ENCODE peak calls at places on chromosomes 13 and 19, in nine cellular contexts. One of them, this sample, is unnamed.

GRCh38 chr13:109874921-109875454 is 88.6 kb upstream of the IRS2 start:
- DNase-seq in frontal cortex: no peak
- DNase-seq in stimulated activated naive CD8-positive, alpha-beta T cell treated with anti-CD3 and anti-CD28 coated beads, Interleukin-15, Interleukin-2, amounts not matched to agents 100 U/mL and 50 U/mL, for 24 hours: no peak
- DNase-seq in stimulated activated CD4-positive, alpha-beta T cell treated with anti-CD3 and anti-CD28 coated beads, TNF-alpha, amount 100 ng/mL, for 48 hours: no peak
- DNase-seq in non-pigmented ciliary epithelial cell: no peak
- DNase-seq in SJSA1: no peak
- DNase-seq in effector memory CD4-positive, alpha-beta T cell: no peak
- DNase-seq in activated CD4-positive, alpha-beta T cell treated with anti-CD3 and anti-CD28 coated beads, Interleukin-2, amount 50 U/mL, for 48 hours: no peak
- DNase-seq in adipocyte: peak; percentile 82
- DNase-seq in this sample: no peak

GRCh38 chr19:58129284-58129683 is 21.3 kb downstream of the ZNF329 start:
- DNase-seq in frontal cortex: no peak
- DNase-seq in stimulated activated naive CD8-positive, alpha-beta T cell treated with anti-CD3 and anti-CD28 coated beads, Interleukin-15, Interleukin-2, amounts not matched to agents 100 U/mL and 50 U/mL, for 24 hours: no peak
- DNase-seq in stimulated activated CD4-positive, alpha-beta T cell treated with anti-CD3 and anti-CD28 coated beads, TNF-alpha, amount 100 ng/mL, for 48 hours: no peak
- DNase-seq in non-pigmented ciliary epithelial cell: no peak
- DNase-seq in SJSA1: no peak
- DNase-seq in effector memory CD4-positive, alpha-beta T cell: no peak
- DNase-seq in activated CD4-positive, alpha-beta T cell treated with anti-CD3 and anti-CD28 coated beads, Interleukin-2, amount 50 U/mL, for 48 hours: no peak
- DNase-seq in adipocyte: no peak
- DNase-seq in this sample: no peak

GRCh38 chr19:53521373-53522202 is 16.4 kb upstream of the ZNF331 start:
- DNase-seq in frontal cortex: no peak
- DNase-seq in stimulated activated naive CD8-positive, alpha-beta T cell treated with anti-CD3 and anti-CD28 coated beads, Interleukin-15, Interleukin-2, amounts not matched to agents 100 U/mL and 50 U/mL, for 24 hours: peak; percentile 15
- DNase-seq in stimulated activated CD4-positive, alpha-beta T cell treated with anti-CD3 and anti-CD28 coated beads, TNF-alpha, amount 100 ng/mL, for 48 hours: no peak
- DNase-seq in non-pigmented ciliary epithelial cell: no peak
- DNase-seq in SJSA1: no peak
- DNase-seq in effector memory CD4-positive, alpha-beta T cell: no peak
- DNase-seq in activated CD4-positive, alpha-beta T cell treated with anti-CD3 and anti-CD28 coated beads, Interleukin-2, amount 50 U/mL, for 48 hours: no peak
- DNase-seq in adipocyte: no peak
- DNase-seq in this sample: peak; percentile 38

GRCh38 chr13:75544681-75545333 is 4.8 kb upstream of the UCHL3 start:
- DNase-seq in frontal cortex: no peak
- DNase-seq in stimulated activated naive CD8-positive, alpha-beta T cell treated with anti-CD3 and anti-CD28 coated beads, Interleukin-15, Interleukin-2, amounts not matched to agents 100 U/mL and 50 U/mL, for 24 hours: no peak
- DNase-seq in stimulated activated CD4-positive, alpha-beta T cell treated with anti-CD3 and anti-CD28 coated beads, TNF-alpha, amount 100 ng/mL, for 48 hours: no peak
- DNase-seq in non-pigmented ciliary epithelial cell: peak; percentile 69
- DNase-seq in SJSA1: no peak
- DNase-seq in effector memory CD4-positive, alpha-beta T cell: no peak
- DNase-seq in activated CD4-positive, alpha-beta T cell treated with anti-CD3 and anti-CD28 coated beads, Interleukin-2, amount 50 U/mL, for 48 hours: no peak
- DNase-seq in adipocyte: peak; percentile 89
- DNase-seq in this sample: no peak

GRCh38 chr13:99058527-99059495 is 80.9 kb upstream of the DOCK9 start:
- DNase-seq in frontal cortex: no peak
- DNase-seq in stimulated activated naive CD8-positive, alpha-beta T cell treated with anti-CD3 and anti-CD28 coated beads, Interleukin-15, Interleukin-2, amounts not matched to agents 100 U/mL and 50 U/mL, for 24 hours: no peak
- DNase-seq in stimulated activated CD4-positive, alpha-beta T cell treated with anti-CD3 and anti-CD28 coated beads, TNF-alpha, amount 100 ng/mL, for 48 hours: no peak
- DNase-seq in non-pigmented ciliary epithelial cell: no peak
- DNase-seq in SJSA1: no peak
- DNase-seq in effector memory CD4-positive, alpha-beta T cell: no peak
- DNase-seq in activated CD4-positive, alpha-beta T cell treated with anti-CD3 and anti-CD28 coated beads, Interleukin-2, amount 50 U/mL, for 48 hours: no peak
- DNase-seq in adipocyte: no peak
- DNase-seq in this sample: no peak

GRCh38 chr19:1455336-1456120 is 5.6 kb downstream of the APC2 start:
- DNase-seq in frontal cortex: peak; percentile 81
- DNase-seq in stimulated activated naive CD8-positive, alpha-beta T cell treated with anti-CD3 and anti-CD28 coated beads, Interleukin-15, Interleukin-2, amounts not matched to agents 100 U/mL and 50 U/mL, for 24 hours: peak; percentile 71
- DNase-seq in stimulated activated CD4-positive, alpha-beta T cell treated with anti-CD3 and anti-CD28 coated beads, TNF-alpha, amount 100 ng/mL, for 48 hours: no peak
- DNase-seq in non-pigmented ciliary epithelial cell: no peak
- DNase-seq in SJSA1: peak; percentile 52
- DNase-seq in effector memory CD4-positive, alpha-beta T cell: peak; percentile 29
- DNase-seq in activated CD4-positive, alpha-beta T cell treated with anti-CD3 and anti-CD28 coated beads, Interleukin-2, amount 50 U/mL, for 48 hours: peak; percentile 75
- DNase-seq in adipocyte: peak; percentile 63
- DNase-seq in this sample: peak; percentile 73

GRCh38 chr19:4678881-4679379 is 8.8 kb upstream of the MYDGF start:
- DNase-seq in frontal cortex: no peak
- DNase-seq in stimulated activated naive CD8-positive, alpha-beta T cell treated with anti-CD3 and anti-CD28 coated beads, Interleukin-15, Interleukin-2, amounts not matched to agents 100 U/mL and 50 U/mL, for 24 hours: peak; percentile 27
- DNase-seq in stimulated activated CD4-positive, alpha-beta T cell treated with anti-CD3 and anti-CD28 coated beads, TNF-alpha, amount 100 ng/mL, for 48 hours: no peak
- DNase-seq in non-pigmented ciliary epithelial cell: no peak
- DNase-seq in SJSA1: no peak
- DNase-seq in effector memory CD4-positive, alpha-beta T cell: no peak
- DNase-seq in activated CD4-positive, alpha-beta T cell treated with anti-CD3 and anti-CD28 coated beads, Interleukin-2, amount 50 U/mL, for 48 hours: peak; percentile 13
- DNase-seq in adipocyte: no peak
- DNase-seq in this sample: peak; percentile 32

GRCh38 chr13:36038785-36039415 is 92.3 kb downstream of the DCLK1 start:
- DNase-seq in frontal cortex: no peak
- DNase-seq in stimulated activated naive CD8-positive, alpha-beta T cell treated with anti-CD3 and anti-CD28 coated beads, Interleukin-15, Interleukin-2, amounts not matched to agents 100 U/mL and 50 U/mL, for 24 hours: no peak
- DNase-seq in stimulated activated CD4-positive, alpha-beta T cell treated with anti-CD3 and anti-CD28 coated beads, TNF-alpha, amount 100 ng/mL, for 48 hours: no peak
- DNase-seq in non-pigmented ciliary epithelial cell: no peak
- DNase-seq in SJSA1: no peak
- DNase-seq in effector memory CD4-positive, alpha-beta T cell: no peak
- DNase-seq in activated CD4-positive, alpha-beta T cell treated with anti-CD3 and anti-CD28 coated beads, Interleukin-2, amount 50 U/mL, for 48 hours: no peak
- DNase-seq in adipocyte: peak; percentile 18
- DNase-seq in this sample: no peak

GRCh38 chr19:1783354-1783753 is 28.7 kb downstream of the ATP8B3 start:
- DNase-seq in frontal cortex: no peak
- DNase-seq in stimulated activated naive CD8-positive, alpha-beta T cell treated with anti-CD3 and anti-CD28 coated beads, Interleukin-15, Interleukin-2, amounts not matched to agents 100 U/mL and 50 U/mL, for 24 hours: no peak
- DNase-seq in stimulated activated CD4-positive, alpha-beta T cell treated with anti-CD3 and anti-CD28 coated beads, TNF-alpha, amount 100 ng/mL, for 48 hours: no peak
- DNase-seq in non-pigmented ciliary epithelial cell: no peak
- DNase-seq in SJSA1: no peak
- DNase-seq in effector memory CD4-positive, alpha-beta T cell: no peak
- DNase-seq in activated CD4-positive, alpha-beta T cell treated with anti-CD3 and anti-CD28 coated beads, Interleukin-2, amount 50 U/mL, for 48 hours: no peak
- DNase-seq in adipocyte: no peak
- DNase-seq in this sample: no peak

GRCh38 chr13:47287291-47287751 is 390.5 kb upstream of the HTR2A start:
- DNase-seq in frontal cortex: no peak
- DNase-seq in stimulated activated naive CD8-positive, alpha-beta T cell treated with anti-CD3 and anti-CD28 coated beads, Interleukin-15, Interleukin-2, amounts not matched to agents 100 U/mL and 50 U/mL, for 24 hours: no peak
- DNase-seq in stimulated activated CD4-positive, alpha-beta T cell treated with anti-CD3 and anti-CD28 coated beads, TNF-alpha, amount 100 ng/mL, for 48 hours: no peak
- DNase-seq in non-pigmented ciliary epithelial cell: peak; percentile 50
- DNase-seq in SJSA1: no peak
- DNase-seq in effector memory CD4-positive, alpha-beta T cell: no peak
- DNase-seq in activated CD4-positive, alpha-beta T cell treated with anti-CD3 and anti-CD28 coated beads, Interleukin-2, amount 50 U/mL, for 48 hours: no peak
- DNase-seq in adipocyte: peak; percentile 14
- DNase-seq in this sample: no peak

GRCh38 chr13:94272038-94272437 is 207.4 kb downstream of the DCT start:
- DNase-seq in frontal cortex: no peak
- DNase-seq in stimulated activated naive CD8-positive, alpha-beta T cell treated with anti-CD3 and anti-CD28 coated beads, Interleukin-15, Interleukin-2, amounts not matched to agents 100 U/mL and 50 U/mL, for 24 hours: no peak
- DNase-seq in stimulated activated CD4-positive, alpha-beta T cell treated with anti-CD3 and anti-CD28 coated beads, TNF-alpha, amount 100 ng/mL, for 48 hours: no peak
- DNase-seq in non-pigmented ciliary epithelial cell: no peak
- DNase-seq in SJSA1: no peak
- DNase-seq in effector memory CD4-positive, alpha-beta T cell: no peak
- DNase-seq in activated CD4-positive, alpha-beta T cell treated with anti-CD3 and anti-CD28 coated beads, Interleukin-2, amount 50 U/mL, for 48 hours: no peak
- DNase-seq in adipocyte: no peak
- DNase-seq in this sample: no peak

GRCh38 chr13:112828756-112829155 is 138.9 kb downstream of the ATP11A start:
- DNase-seq in frontal cortex: no peak
- DNase-seq in stimulated activated naive CD8-positive, alpha-beta T cell treated with anti-CD3 and anti-CD28 coated beads, Interleukin-15, Interleukin-2, amounts not matched to agents 100 U/mL and 50 U/mL, for 24 hours: no peak
- DNase-seq in stimulated activated CD4-positive, alpha-beta T cell treated with anti-CD3 and anti-CD28 coated beads, TNF-alpha, amount 100 ng/mL, for 48 hours: no peak
- DNase-seq in non-pigmented ciliary epithelial cell: no peak
- DNase-seq in SJSA1: no peak
- DNase-seq in effector memory CD4-positive, alpha-beta T cell: no peak
- DNase-seq in activated CD4-positive, alpha-beta T cell treated with anti-CD3 and anti-CD28 coated beads, Interleukin-2, amount 50 U/mL, for 48 hours: no peak
- DNase-seq in adipocyte: no peak
- DNase-seq in this sample: no peak

GRCh38 chr13:48806522-48806921 is 152.8 kb downstream of the CYSLTR2 start:
- DNase-seq in frontal cortex: no peak
- DNase-seq in stimulated activated naive CD8-positive, alpha-beta T cell treated with anti-CD3 and anti-CD28 coated beads, Interleukin-15, Interleukin-2, amounts not matched to agents 100 U/mL and 50 U/mL, for 24 hours: no peak
- DNase-seq in stimulated activated CD4-positive, alpha-beta T cell treated with anti-CD3 and anti-CD28 coated beads, TNF-alpha, amount 100 ng/mL, for 48 hours: no peak
- DNase-seq in non-pigmented ciliary epithelial cell: no peak
- DNase-seq in SJSA1: no peak
- DNase-seq in effector memory CD4-positive, alpha-beta T cell: no peak
- DNase-seq in activated CD4-positive, alpha-beta T cell treated with anti-CD3 and anti-CD28 coated beads, Interleukin-2, amount 50 U/mL, for 48 hours: no peak
- DNase-seq in adipocyte: no peak
- DNase-seq in this sample: no peak

GRCh38 chr13:79108914-79109643 is 297.0 kb downstream of the RBM26 start:
- DNase-seq in frontal cortex: no peak
- DNase-seq in stimulated activated naive CD8-positive, alpha-beta T cell treated with anti-CD3 and anti-CD28 coated beads, Interleukin-15, Interleukin-2, amounts not matched to agents 100 U/mL and 50 U/mL, for 24 hours: no peak
- DNase-seq in stimulated activated CD4-positive, alpha-beta T cell treated with anti-CD3 and anti-CD28 coated beads, TNF-alpha, amount 100 ng/mL, for 48 hours: no peak
- DNase-seq in non-pigmented ciliary epithelial cell: no peak
- DNase-seq in SJSA1: no peak
- DNase-seq in effector memory CD4-positive, alpha-beta T cell: no peak
- DNase-seq in activated CD4-positive, alpha-beta T cell treated with anti-CD3 and anti-CD28 coated beads, Interleukin-2, amount 50 U/mL, for 48 hours: no peak
- DNase-seq in adipocyte: no peak
- DNase-seq in this sample: no peak

GRCh38 chr19:3821156-3821555 is 35.0 kb upstream of the MATK start:
- DNase-seq in frontal cortex: no peak
- DNase-seq in stimulated activated naive CD8-positive, alpha-beta T cell treated with anti-CD3 and anti-CD28 coated beads, Interleukin-15, Interleukin-2, amounts not matched to agents 100 U/mL and 50 U/mL, for 24 hours: no peak
- DNase-seq in stimulated activated CD4-positive, alpha-beta T cell treated with anti-CD3 and anti-CD28 coated beads, TNF-alpha, amount 100 ng/mL, for 48 hours: no peak
- DNase-seq in non-pigmented ciliary epithelial cell: no peak
- DNase-seq in SJSA1: no peak
- DNase-seq in effector memory CD4-positive, alpha-beta T cell: no peak
- DNase-seq in activated CD4-positive, alpha-beta T cell treated with anti-CD3 and anti-CD28 coated beads, Interleukin-2, amount 50 U/mL, for 48 hours: no peak
- DNase-seq in adipocyte: no peak
- DNase-seq in this sample: no peak

GRCh38 chr19:35986664-35987570 is 8.1 kb upstream of the SDHAF1 start:
- DNase-seq in frontal cortex: peak; percentile 59
- DNase-seq in stimulated activated naive CD8-positive, alpha-beta T cell treated with anti-CD3 and anti-CD28 coated beads, Interleukin-15, Interleukin-2, amounts not matched to agents 100 U/mL and 50 U/mL, for 24 hours: peak; percentile 42
- DNase-seq in stimulated activated CD4-positive, alpha-beta T cell treated with anti-CD3 and anti-CD28 coated beads, TNF-alpha, amount 100 ng/mL, for 48 hours: no peak
- DNase-seq in non-pigmented ciliary epithelial cell: no peak
- DNase-seq in SJSA1: no peak
- DNase-seq in effector memory CD4-positive, alpha-beta T cell: no peak
- DNase-seq in activated CD4-positive, alpha-beta T cell treated with anti-CD3 and anti-CD28 coated beads, Interleukin-2, amount 50 U/mL, for 48 hours: peak; percentile 49
- DNase-seq in adipocyte: peak; percentile 45
- DNase-seq in this sample: peak; percentile 38

GRCh38 chr19:34957830-34958751 is 5.9 kb downstream of the ZNF792 start:
- DNase-seq in frontal cortex: no peak
- DNase-seq in stimulated activated naive CD8-positive, alpha-beta T cell treated with anti-CD3 and anti-CD28 coated beads, Interleukin-15, Interleukin-2, amounts not matched to agents 100 U/mL and 50 U/mL, for 24 hours: no peak
- DNase-seq in stimulated activated CD4-positive, alpha-beta T cell treated with anti-CD3 and anti-CD28 coated beads, TNF-alpha, amount 100 ng/mL, for 48 hours: no peak
- DNase-seq in non-pigmented ciliary epithelial cell: no peak
- DNase-seq in SJSA1: no peak
- DNase-seq in effector memory CD4-positive, alpha-beta T cell: no peak
- DNase-seq in activated CD4-positive, alpha-beta T cell treated with anti-CD3 and anti-CD28 coated beads, Interleukin-2, amount 50 U/mL, for 48 hours: no peak
- DNase-seq in adipocyte: no peak
- DNase-seq in this sample: no peak

GRCh38 chr19:41870401-41870873 is 6.6 kb upstream of the CD79A start:
- DNase-seq in frontal cortex: no peak
- DNase-seq in stimulated activated naive CD8-positive, alpha-beta T cell treated with anti-CD3 and anti-CD28 coated beads, Interleukin-15, Interleukin-2, amounts not matched to agents 100 U/mL and 50 U/mL, for 24 hours: peak; percentile 24
- DNase-seq in stimulated activated CD4-positive, alpha-beta T cell treated with anti-CD3 and anti-CD28 coated beads, TNF-alpha, amount 100 ng/mL, for 48 hours: no peak
- DNase-seq in non-pigmented ciliary epithelial cell: no peak
- DNase-seq in SJSA1: no peak
- DNase-seq in effector memory CD4-positive, alpha-beta T cell: no peak
- DNase-seq in activated CD4-positive, alpha-beta T cell treated with anti-CD3 and anti-CD28 coated beads, Interleukin-2, amount 50 U/mL, for 48 hours: no peak
- DNase-seq in adipocyte: peak; percentile 19
- DNase-seq in this sample: no peak

GRCh38 chr13:23741879-23742510 is 147.2 kb downstream of the MIPEP start:
- DNase-seq in frontal cortex: no peak
- DNase-seq in stimulated activated naive CD8-positive, alpha-beta T cell treated with anti-CD3 and anti-CD28 coated beads, Interleukin-15, Interleukin-2, amounts not matched to agents 100 U/mL and 50 U/mL, for 24 hours: peak; percentile 21
- DNase-seq in stimulated activated CD4-positive, alpha-beta T cell treated with anti-CD3 and anti-CD28 coated beads, TNF-alpha, amount 100 ng/mL, for 48 hours: no peak
- DNase-seq in non-pigmented ciliary epithelial cell: no peak
- DNase-seq in SJSA1: no peak
- DNase-seq in effector memory CD4-positive, alpha-beta T cell: no peak
- DNase-seq in activated CD4-positive, alpha-beta T cell treated with anti-CD3 and anti-CD28 coated beads, Interleukin-2, amount 50 U/mL, for 48 hours: no peak
- DNase-seq in adipocyte: no peak
- DNase-seq in this sample: no peak

GRCh38 chr19:14843587-14843986 is 5.1 kb downstream of the OR7A10 start:
- DNase-seq in frontal cortex: no peak
- DNase-seq in stimulated activated naive CD8-positive, alpha-beta T cell treated with anti-CD3 and anti-CD28 coated beads, Interleukin-15, Interleukin-2, amounts not matched to agents 100 U/mL and 50 U/mL, for 24 hours: no peak
- DNase-seq in stimulated activated CD4-positive, alpha-beta T cell treated with anti-CD3 and anti-CD28 coated beads, TNF-alpha, amount 100 ng/mL, for 48 hours: no peak
- DNase-seq in non-pigmented ciliary epithelial cell: no peak
- DNase-seq in SJSA1: no peak
- DNase-seq in effector memory CD4-positive, alpha-beta T cell: no peak
- DNase-seq in activated CD4-positive, alpha-beta T cell treated with anti-CD3 and anti-CD28 coated beads, Interleukin-2, amount 50 U/mL, for 48 hours: no peak
- DNase-seq in adipocyte: no peak
- DNase-seq in this sample: no peak

GRCh38 chr13:41458939-41459753 is 1.8 kb downstream of the RGCC start:
- DNase-seq in frontal cortex: peak; percentile 37
- DNase-seq in stimulated activated naive CD8-positive, alpha-beta T cell treated with anti-CD3 and anti-CD28 coated beads, Interleukin-15, Interleukin-2, amounts not matched to agents 100 U/mL and 50 U/mL, for 24 hours: peak; percentile 77
- DNase-seq in stimulated activated CD4-positive, alpha-beta T cell treated with anti-CD3 and anti-CD28 coated beads, TNF-alpha, amount 100 ng/mL, for 48 hours: no peak
- DNase-seq in non-pigmented ciliary epithelial cell: no peak
- DNase-seq in SJSA1: no peak
- DNase-seq in effector memory CD4-positive, alpha-beta T cell: no peak
- DNase-seq in activated CD4-positive, alpha-beta T cell treated with anti-CD3 and anti-CD28 coated beads, Interleukin-2, amount 50 U/mL, for 48 hours: peak; percentile 75
- DNase-seq in adipocyte: peak; percentile 57
- DNase-seq in this sample: peak; percentile 81

GRCh38 chr13:106104281-106104901 is 431.1 kb downstream of the EFNB2 start:
- DNase-seq in frontal cortex: no peak
- DNase-seq in stimulated activated naive CD8-positive, alpha-beta T cell treated with anti-CD3 and anti-CD28 coated beads, Interleukin-15, Interleukin-2, amounts not matched to agents 100 U/mL and 50 U/mL, for 24 hours: no peak
- DNase-seq in stimulated activated CD4-positive, alpha-beta T cell treated with anti-CD3 and anti-CD28 coated beads, TNF-alpha, amount 100 ng/mL, for 48 hours: no peak
- DNase-seq in non-pigmented ciliary epithelial cell: peak; percentile 76
- DNase-seq in SJSA1: peak; percentile 98
- DNase-seq in effector memory CD4-positive, alpha-beta T cell: no peak
- DNase-seq in activated CD4-positive, alpha-beta T cell treated with anti-CD3 and anti-CD28 coated beads, Interleukin-2, amount 50 U/mL, for 48 hours: no peak
- DNase-seq in adipocyte: peak; percentile 71
- DNase-seq in this sample: no peak

GRCh38 chr13:51451134-51451466 is 1.7 kb downstream of the INTS6 start:
- DNase-seq in frontal cortex: no peak
- DNase-seq in stimulated activated naive CD8-positive, alpha-beta T cell treated with anti-CD3 and anti-CD28 coated beads, Interleukin-15, Interleukin-2, amounts not matched to agents 100 U/mL and 50 U/mL, for 24 hours: no peak
- DNase-seq in stimulated activated CD4-positive, alpha-beta T cell treated with anti-CD3 and anti-CD28 coated beads, TNF-alpha, amount 100 ng/mL, for 48 hours: no peak
- DNase-seq in non-pigmented ciliary epithelial cell: no peak
- DNase-seq in SJSA1: no peak
- DNase-seq in effector memory CD4-positive, alpha-beta T cell: no peak
- DNase-seq in activated CD4-positive, alpha-beta T cell treated with anti-CD3 and anti-CD28 coated beads, Interleukin-2, amount 50 U/mL, for 48 hours: no peak
- DNase-seq in adipocyte: peak; percentile 31
- DNase-seq in this sample: no peak

GRCh38 chr13:78913656-78914055 is 254.7 kb upstream of the OBI1 start:
- DNase-seq in frontal cortex: no peak
- DNase-seq in stimulated activated naive CD8-positive, alpha-beta T cell treated with anti-CD3 and anti-CD28 coated beads, Interleukin-15, Interleukin-2, amounts not matched to agents 100 U/mL and 50 U/mL, for 24 hours: no peak
- DNase-seq in stimulated activated CD4-positive, alpha-beta T cell treated with anti-CD3 and anti-CD28 coated beads, TNF-alpha, amount 100 ng/mL, for 48 hours: no peak
- DNase-seq in non-pigmented ciliary epithelial cell: no peak
- DNase-seq in SJSA1: no peak
- DNase-seq in effector memory CD4-positive, alpha-beta T cell: no peak
- DNase-seq in activated CD4-positive, alpha-beta T cell treated with anti-CD3 and anti-CD28 coated beads, Interleukin-2, amount 50 U/mL, for 48 hours: no peak
- DNase-seq in adipocyte: no peak
- DNase-seq in this sample: no peak

GRCh38 chr13:33799950-33800592 is 17.9 kb upstream of the RFC3 start:
- DNase-seq in frontal cortex: peak; percentile 30
- DNase-seq in stimulated activated naive CD8-positive, alpha-beta T cell treated with anti-CD3 and anti-CD28 coated beads, Interleukin-15, Interleukin-2, amounts not matched to agents 100 U/mL and 50 U/mL, for 24 hours: no peak
- DNase-seq in stimulated activated CD4-positive, alpha-beta T cell treated with anti-CD3 and anti-CD28 coated beads, TNF-alpha, amount 100 ng/mL, for 48 hours: no peak
- DNase-seq in non-pigmented ciliary epithelial cell: no peak
- DNase-seq in SJSA1: no peak
- DNase-seq in effector memory CD4-positive, alpha-beta T cell: no peak
- DNase-seq in activated CD4-positive, alpha-beta T cell treated with anti-CD3 and anti-CD28 coated beads, Interleukin-2, amount 50 U/mL, for 48 hours: no peak
- DNase-seq in adipocyte: peak; percentile 74
- DNase-seq in this sample: no peak

GRCh38 chr13:99655351-99656091 is 154.2 kb downstream of the TM9SF2 start:
- DNase-seq in frontal cortex: no peak
- DNase-seq in stimulated activated naive CD8-positive, alpha-beta T cell treated with anti-CD3 and anti-CD28 coated beads, Interleukin-15, Interleukin-2, amounts not matched to agents 100 U/mL and 50 U/mL, for 24 hours: peak; percentile 39
- DNase-seq in stimulated activated CD4-positive, alpha-beta T cell treated with anti-CD3 and anti-CD28 coated beads, TNF-alpha, amount 100 ng/mL, for 48 hours: no peak
- DNase-seq in non-pigmented ciliary epithelial cell: no peak
- DNase-seq in SJSA1: peak; percentile 53
- DNase-seq in effector memory CD4-positive, alpha-beta T cell: peak; percentile 15
- DNase-seq in activated CD4-positive, alpha-beta T cell treated with anti-CD3 and anti-CD28 coated beads, Interleukin-2, amount 50 U/mL, for 48 hours: peak; percentile 49
- DNase-seq in adipocyte: no peak
- DNase-seq in this sample: no peak

GRCh38 chr19:28905996-28906395 is 307.0 kb downstream of the UQCRFS1 start:
- DNase-seq in frontal cortex: no peak
- DNase-seq in stimulated activated naive CD8-positive, alpha-beta T cell treated with anti-CD3 and anti-CD28 coated beads, Interleukin-15, Interleukin-2, amounts not matched to agents 100 U/mL and 50 U/mL, for 24 hours: no peak
- DNase-seq in stimulated activated CD4-positive, alpha-beta T cell treated with anti-CD3 and anti-CD28 coated beads, TNF-alpha, amount 100 ng/mL, for 48 hours: no peak
- DNase-seq in non-pigmented ciliary epithelial cell: no peak
- DNase-seq in SJSA1: no peak
- DNase-seq in effector memory CD4-positive, alpha-beta T cell: no peak
- DNase-seq in activated CD4-positive, alpha-beta T cell treated with anti-CD3 and anti-CD28 coated beads, Interleukin-2, amount 50 U/mL, for 48 hours: no peak
- DNase-seq in adipocyte: peak; percentile 18
- DNase-seq in this sample: no peak

GRCh38 chr13:36758345-36758744 is 60.7 kb upstream of the RFXAP start:
- DNase-seq in frontal cortex: no peak
- DNase-seq in stimulated activated naive CD8-positive, alpha-beta T cell treated with anti-CD3 and anti-CD28 coated beads, Interleukin-15, Interleukin-2, amounts not matched to agents 100 U/mL and 50 U/mL, for 24 hours: no peak
- DNase-seq in stimulated activated CD4-positive, alpha-beta T cell treated with anti-CD3 and anti-CD28 coated beads, TNF-alpha, amount 100 ng/mL, for 48 hours: no peak
- DNase-seq in non-pigmented ciliary epithelial cell: no peak
- DNase-seq in SJSA1: no peak
- DNase-seq in effector memory CD4-positive, alpha-beta T cell: no peak
- DNase-seq in activated CD4-positive, alpha-beta T cell treated with anti-CD3 and anti-CD28 coated beads, Interleukin-2, amount 50 U/mL, for 48 hours: no peak
- DNase-seq in adipocyte: no peak
- DNase-seq in this sample: no peak

GRCh38 chr13:99307247-99307646 is at the start of gene GPR183:
- DNase-seq in frontal cortex: no peak
- DNase-seq in stimulated activated naive CD8-positive, alpha-beta T cell treated with anti-CD3 and anti-CD28 coated beads, Interleukin-15, Interleukin-2, amounts not matched to agents 100 U/mL and 50 U/mL, for 24 hours: no peak
- DNase-seq in stimulated activated CD4-positive, alpha-beta T cell treated with anti-CD3 and anti-CD28 coated beads, TNF-alpha, amount 100 ng/mL, for 48 hours: no peak
- DNase-seq in non-pigmented ciliary epithelial cell: no peak
- DNase-seq in SJSA1: peak; percentile 91
- DNase-seq in effector memory CD4-positive, alpha-beta T cell: no peak
- DNase-seq in activated CD4-positive, alpha-beta T cell treated with anti-CD3 and anti-CD28 coated beads, Interleukin-2, amount 50 U/mL, for 48 hours: no peak
- DNase-seq in adipocyte: peak; percentile 35
- DNase-seq in this sample: no peak

GRCh38 chr13:42836930-42837329 is 55.5 kb downstream of the FAM216B start:
- DNase-seq in frontal cortex: no peak
- DNase-seq in stimulated activated naive CD8-positive, alpha-beta T cell treated with anti-CD3 and anti-CD28 coated beads, Interleukin-15, Interleukin-2, amounts not matched to agents 100 U/mL and 50 U/mL, for 24 hours: no peak
- DNase-seq in stimulated activated CD4-positive, alpha-beta T cell treated with anti-CD3 and anti-CD28 coated beads, TNF-alpha, amount 100 ng/mL, for 48 hours: no peak
- DNase-seq in non-pigmented ciliary epithelial cell: peak; percentile 38
- DNase-seq in SJSA1: no peak
- DNase-seq in effector memory CD4-positive, alpha-beta T cell: no peak
- DNase-seq in activated CD4-positive, alpha-beta T cell treated with anti-CD3 and anti-CD28 coated beads, Interleukin-2, amount 50 U/mL, for 48 hours: no peak
- DNase-seq in adipocyte: peak; percentile 75
- DNase-seq in this sample: no peak

This sample was measured in activated naive CD4-positive, alpha-beta T cell treated with anti-CD3 and anti-CD28 coated beads, Interleukin-2, amount 10 ng/mL, durations not matched to agents 7 days and 5 days.